ENCODE peak calls at places on chromosomes 5 and 9, in four cellular contexts. L, D, K and H are unnamed samples. For H3K9me3, the result is how much of the 10 kb centered on the place peaks cover.

GRCh38 chr9:86093788-86094555 is 5.4 kb downstream of the GOLM1 start:
- DNase-seq in D (no peak), K (no peak), L (peak), H (peak)

GRCh38 chr9:128396970-128397613 is 23.6 kb upstream of the CERCAM start:
- DNase-seq in K (no peak), D (no peak), L (no peak), H (no peak)

GRCh38 chr5:54159153-54159836 is 151.1 kb downstream of the ARL15 start:
- DNase-seq in L (peak), D (no peak), K (no peak), H (no peak)

GRCh38 chr5:17340363-17340762 is 122.9 kb downstream of the BASP1 start:
- DNase-seq in K (no peak), L (no peak), D (no peak), H (no peak)

GRCh38 chr9:32928145-32928763 is 73.2 kb downstream of the APTX start:
- DNase-seq in K (no peak), L (no peak), D (peak), H (no peak)

GRCh38 chr5:139445325-139446170 is 6.2 kb upstream of the DNAJC18 start:
- DNase-seq in K (no peak), D (no peak), L (no peak), H (no peak)

GRCh38 chr9:114733814-114734213 is 51.8 kb upstream of the TEX48 start:
- DNase-seq in L (peak), D (no peak), K (no peak), H (no peak)

GRCh38 chr9:134171316-134172197 is 7.2 kb upstream of the RNU6ATAC start:
- DNase-seq in D (peak), K (peak), L (no peak), H (no peak)

GRCh38 chr5:101605700-101606099 is 690.4 kb downstream of the SLCO4C1 start:
- DNase-seq in L (no peak), K (no peak), D (no peak), H (no peak)

GRCh38 chr9:6827370-6827949 is 69.7 kb downstream of the KDM4C start:
- DNase-seq in L (peak), D (no peak), K (no peak), H (no peak)

GRCh38 chr5:54742417-54742889 is 224.9 kb downstream of the SNX18 start:
- DNase-seq in K (no peak), D (no peak), L (peak), H (peak)

GRCh38 chr9:80359291-80359690 is 787.5 kb downstream of the TLE4 start:
- DNase-seq in D (no peak), K (no peak), L (no peak), H (no peak)
- H3K9me3 ChIP-seq in D (under half), K (under half), L (under half), H (under half)

DNA sequence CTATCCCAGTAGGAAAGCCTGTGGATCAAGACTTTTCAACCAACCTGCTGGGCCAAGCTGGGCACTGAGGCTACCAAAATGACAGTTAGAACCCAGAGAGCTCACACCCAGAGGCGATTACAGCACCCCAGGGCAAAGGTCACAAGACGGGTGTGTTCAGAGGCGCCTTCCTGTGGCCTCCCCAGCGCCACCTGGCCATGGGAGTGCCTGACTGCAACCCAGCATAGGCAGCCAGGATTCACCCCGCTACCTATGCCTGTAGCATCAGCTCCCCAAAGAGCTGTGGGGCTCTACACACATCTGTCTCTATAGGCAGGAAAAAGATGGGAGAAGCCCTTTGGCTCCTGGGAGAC is 33.5 kb downstream of the PDGFRB start:
- DNase-seq in D (peak), L (peak), K (no peak), H (peak)
- TF ChIP-seq CTCF in D (no peak), L (peak), K (no peak), H (no peak)

DNA sequence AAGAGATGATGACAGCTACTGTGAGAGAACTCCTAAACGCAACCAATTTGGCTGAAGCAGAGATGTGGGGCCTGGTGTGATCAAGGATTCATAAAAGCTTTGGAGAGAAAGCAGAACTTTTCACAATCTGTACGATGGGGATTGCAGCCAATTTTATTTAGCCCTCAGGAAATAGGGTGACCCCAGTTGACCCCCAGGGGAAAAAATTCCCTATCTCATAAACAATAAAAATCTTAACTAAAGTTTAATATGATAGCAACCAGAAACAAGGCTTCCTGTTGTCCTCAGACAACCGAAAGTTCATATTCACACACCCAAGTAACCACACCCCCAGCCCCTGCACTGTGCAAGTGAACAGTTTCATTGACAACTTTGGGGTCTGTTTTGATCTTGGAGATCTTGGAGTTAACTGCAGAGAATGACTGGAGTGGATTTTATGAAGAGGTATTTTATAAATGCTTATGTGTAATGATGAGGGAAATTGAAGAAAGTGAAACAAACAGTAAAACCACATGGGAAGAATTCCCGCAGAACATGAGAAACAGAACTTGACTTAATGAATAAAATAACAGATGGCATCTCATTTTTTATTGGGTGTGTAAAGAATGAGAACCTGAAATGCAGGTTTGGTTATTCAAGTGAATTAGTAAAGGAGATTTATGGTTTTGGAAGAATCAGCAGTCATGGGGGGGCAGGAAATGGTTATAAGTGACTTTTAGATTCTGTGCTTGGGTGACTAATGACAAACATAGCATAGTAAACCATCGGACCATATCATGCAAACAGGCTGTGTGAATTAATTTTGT is 94.5 kb downstream of the PDE4D start:
- DNase-seq in L (no peak), D (no peak), K (no peak), H (no peak)
- TF ChIP-seq EP300 in L (no peak), D (no peak), K (no peak), H (no peak)

GRCh38 chr5:34767127-34767526 is 71.8 kb upstream of the TTC23L start:
- DNase-seq in K (no peak), D (no peak), L (no peak), H (no peak)
- H3K9me3 ChIP-seq in K (under half), D (under half), L (under half), H (under half)

GRCh38 chr9:138065287-138065686 is 187.7 kb downstream of the CACNA1B start:
- DNase-seq in L (no peak), K (peak), D (no peak), H (no peak)

GRCh38 chr9:138067594-138068367 is 190.2 kb downstream of the CACNA1B start:
- DNase-seq in K (peak), D (no peak), L (no peak), H (peak)

GRCh38 chr9:138064547-138064946 is 187.0 kb downstream of the CACNA1B start:
- DNase-seq in D (no peak), K (peak), L (no peak), H (no peak)

GRCh38 chr9:138063785-138064184 is 186.2 kb downstream of the CACNA1B start:
- DNase-seq in K (no peak), L (no peak), D (no peak), H (no peak)

GRCh38 chr9:138066049-138066448 is 188.5 kb downstream of the CACNA1B start:
- DNase-seq in K (no peak), L (no peak), D (no peak), H (no peak)
- TF ChIP-seq CTCF in K (no peak), L (no peak), D (no peak), H (no peak)

DNA sequence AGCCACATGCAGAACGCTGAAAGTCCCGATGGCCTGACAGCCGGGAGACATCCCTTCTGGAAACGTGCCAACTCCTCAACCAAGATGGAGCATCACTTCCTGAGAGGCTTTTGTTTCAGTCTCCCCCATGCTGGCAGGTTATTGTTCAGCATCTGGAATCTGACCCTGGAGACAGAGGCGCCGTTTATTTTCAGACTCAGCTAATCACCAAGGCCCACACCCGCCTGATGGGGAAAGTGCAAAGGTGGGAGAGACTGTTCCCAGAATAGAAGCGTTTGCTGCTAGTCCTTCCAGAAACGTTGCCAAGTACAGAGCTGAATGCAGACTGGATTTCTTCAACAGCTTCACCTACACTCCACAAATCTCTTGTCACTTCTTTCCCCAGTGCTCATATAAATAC is 41.8 kb upstream of the S1PR3 start:
- DNase-seq in L (no peak), D (no peak), K (peak), H (peak)
- TF ChIP-seq EP300 in L (no peak), D (no peak), K (no peak), H (no peak)

DNA sequence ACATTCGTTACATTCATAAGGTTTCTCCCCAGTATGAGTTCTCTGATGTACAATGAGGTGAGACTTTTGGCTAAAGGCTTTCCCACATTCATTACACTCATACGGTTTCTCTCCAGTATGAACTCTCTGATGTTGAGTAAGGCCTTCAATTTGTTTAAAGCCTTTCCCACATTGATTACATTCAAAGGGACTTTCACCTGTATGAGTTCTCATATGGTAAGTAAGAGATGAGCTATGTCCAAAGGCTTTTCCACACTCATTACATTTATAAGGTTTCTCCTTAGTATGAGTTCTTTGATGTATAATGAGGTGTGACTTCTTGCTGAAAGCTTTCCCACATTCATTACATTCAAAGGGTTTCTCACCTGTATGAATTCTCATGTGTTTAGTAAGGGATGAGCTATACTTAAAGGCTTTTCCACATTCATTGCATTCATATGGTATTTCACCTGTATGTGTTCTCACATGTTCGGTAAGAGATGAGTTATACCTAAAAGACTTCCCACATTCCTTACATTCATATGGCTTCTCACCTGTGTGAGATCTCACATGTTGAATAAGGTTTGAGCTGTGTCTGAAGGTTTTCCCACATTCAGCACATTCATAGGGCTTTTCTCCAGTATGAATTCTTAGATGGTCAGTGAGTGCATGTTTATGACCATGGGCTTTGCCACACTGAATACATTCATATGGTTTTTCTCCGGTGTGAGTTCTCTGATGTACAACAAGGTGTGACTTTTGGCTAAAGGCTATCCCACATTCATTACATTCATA is 13.5 kb downstream of the ZFP37 start:
- DNase-seq in L (no peak), D (no peak), K (no peak), H (no peak)
- H3K9me3 ChIP-seq in L (half or more), D (under half), K (half or more), H (half or more)

GRCh38 chr5:96901384-96901783 is 25.1 kb downstream of the ERAP2 start:
- DNase-seq in D (no peak), K (no peak), L (no peak), H (no peak)
- TF ChIP-seq CTCF in D (no peak), K (peak), L (no peak), H (no peak)

GRCh38 chr5:124650960-124651662 is 95.3 kb downstream of the ZNF608 start:
- DNase-seq in L (no peak), D (no peak), K (no peak), H (no peak)

GRCh38 chr5:124647393-124647792 is 99.0 kb downstream of the ZNF608 start:
- DNase-seq in K (no peak), L (no peak), D (no peak), H (no peak)

GRCh38 chr5:124648902-124649467 is 97.5 kb downstream of the ZNF608 start:
- DNase-seq in L (no peak), K (no peak), D (no peak), H (no peak)

GRCh38 chr5:124651663-124652513 is 94.6 kb downstream of the ZNF608 start:
- DNase-seq in L (peak), D (peak), K (peak), H (peak)

GRCh38 chr5:124649548-124650501 is 96.6 kb downstream of the ZNF608 start:
- DNase-seq in D (peak), L (no peak), K (no peak), H (peak)
- TF ChIP-seq EP300 in D (no peak), L (no peak), K (no peak), H (no peak)

GRCh38 chr5:2370626-2371418 is 380.7 kb downstream of the IRX2 start:
- DNase-seq in K (no peak), D (no peak), L (no peak), H (no peak)
- H3K9me3 ChIP-seq in K (under half), D (under half), L (under half), H (under half)